ENCODE peak calls at places on chromosomes 7 and 10, in four cellular contexts. T, Q, Y and Z are unnamed samples.

GRCh38 chr7:121166885-121167284 is 161.9 kb upstream of the WNT16 start:
- DNase-seq in Q (no peak), T (no peak), Y (no peak), Z (no peak)

GRCh38 chr10:70619271-70620019 is 16.9 kb upstream of the PRF1 start:
- DNase-seq in Q (no peak), T (peak), Y (peak), Z (no peak)

GRCh38 chr7:6648815-6649104 is 11.6 kb downstream of the ZNF316 start:
- DNase-seq in Y (no peak), T (no peak), Q (peak), Z (no peak)

GRCh38 chr7:129553861-129554530 is 51.7 kb downstream of the SMKR1 start:
- DNase-seq in Y (no peak), T (peak), Q (no peak), Z (no peak)

GRCh38 chr10:72660220-72660619 is 31.7 kb upstream of the MCU start:
- DNase-seq in T (no peak), Q (no peak), Y (no peak), Z (no peak)

GRCh38 chr7:96004598-96004997 is 232.2 kb downstream of the DYNC1I1 start:
- DNase-seq in Y (no peak), T (no peak), Q (no peak), Z (no peak)

GRCh38 chr7:135914346-135914745 is 62.8 kb downstream of the MTPN start:
- DNase-seq in Y (peak), Q (no peak), T (no peak), Z (no peak)

GRCh38 chr7:131106681-131107342 is 220.9 kb upstream of the MKLN1 start:
- DNase-seq in T (peak), Y (no peak), Q (peak), Z (peak)

GRCh38 chr7:20220824-20221547 is 3.8 kb upstream of the MACC1 start:
- DNase-seq in Q (no peak), Y (peak), T (peak), Z (no peak)

GRCh38 chr10:92573091-92573797 is 649 bp downstream of the IDE start:
- DNase-seq in Y (peak), T (peak), Q (peak), Z (no peak)

GRCh38 chr10:130904676-130905075 is 406.8 kb downstream of the TCERG1L start:
- DNase-seq in Q (no peak), Y (no peak), T (no peak), Z (no peak)

GRCh38 chr10:43284341-43284910 is 17.6 kb upstream of the RASGEF1A start:
- DNase-seq in T (peak), Q (no peak), Y (peak), Z (no peak)

GRCh38 chr10:95601116-95601719 is 40.0 kb upstream of the SORBS1 start:
- DNase-seq in Q (no peak), T (peak), Y (peak), Z (peak)

GRCh38 chr10:13117842-13118783 is 18.1 kb downstream of the OPTN start:
- DNase-seq in Y (no peak), T (peak), Q (no peak), Z (no peak)

GRCh38 chr7:29189743-29190201 is 4.8 kb upstream of the CHN2 start:
- DNase-seq in Y (peak), T (peak), Q (peak), Z (peak)
- H3K4me3 ChIP-seq in Y (no peak), T (no peak), Q (no peak), Z (no peak)

GRCh38 chr7:39415091-39415820 is 150.9 kb upstream of the YAE1 start:
- DNase-seq in T (no peak), Y (no peak), Q (no peak), Z (no peak)

GRCh38 chr7:39417642-39418041 is 148.6 kb upstream of the YAE1 start:
- DNase-seq in T (no peak), Q (no peak), Y (no peak), Z (no peak)

GRCh38 chr7:39416866-39417265 is 149.3 kb upstream of the YAE1 start:
- DNase-seq in Q (no peak), Y (no peak), T (no peak), Z (no peak)

GRCh38 chr7:39413866-39414668 is 152.1 kb upstream of the YAE1 start:
- DNase-seq in Q (peak), Y (peak), T (peak), Z (peak)

GRCh38 chr7:39414669-39415035 is 151.6 kb upstream of the YAE1 start:
- DNase-seq in Q (no peak), T (no peak), Y (no peak), Z (no peak)
- H3K4me3 ChIP-seq in Q (peak), T (peak), Y (peak), Z (peak)

GRCh38 chr7:123748171-123748733 is 551 bp downstream of the WASL start:
- DNase-seq in Y (peak), Q (peak), T (peak), Z (peak)

GRCh38 chr7:123750389-123751230 is 1.8 kb upstream of the WASL start:
- DNase-seq in Q (no peak), Y (no peak), T (no peak), Z (no peak)

GRCh38 chr7:123749537-123749857 is 694 bp upstream of the WASL start:
- DNase-seq in T (no peak), Y (peak), Q (no peak), Z (peak)

GRCh38 chr7:123747620-123748141 is 1.1 kb downstream of the WASL start:
- DNase-seq in T (peak), Y (peak), Q (peak), Z (peak)

DNA sequence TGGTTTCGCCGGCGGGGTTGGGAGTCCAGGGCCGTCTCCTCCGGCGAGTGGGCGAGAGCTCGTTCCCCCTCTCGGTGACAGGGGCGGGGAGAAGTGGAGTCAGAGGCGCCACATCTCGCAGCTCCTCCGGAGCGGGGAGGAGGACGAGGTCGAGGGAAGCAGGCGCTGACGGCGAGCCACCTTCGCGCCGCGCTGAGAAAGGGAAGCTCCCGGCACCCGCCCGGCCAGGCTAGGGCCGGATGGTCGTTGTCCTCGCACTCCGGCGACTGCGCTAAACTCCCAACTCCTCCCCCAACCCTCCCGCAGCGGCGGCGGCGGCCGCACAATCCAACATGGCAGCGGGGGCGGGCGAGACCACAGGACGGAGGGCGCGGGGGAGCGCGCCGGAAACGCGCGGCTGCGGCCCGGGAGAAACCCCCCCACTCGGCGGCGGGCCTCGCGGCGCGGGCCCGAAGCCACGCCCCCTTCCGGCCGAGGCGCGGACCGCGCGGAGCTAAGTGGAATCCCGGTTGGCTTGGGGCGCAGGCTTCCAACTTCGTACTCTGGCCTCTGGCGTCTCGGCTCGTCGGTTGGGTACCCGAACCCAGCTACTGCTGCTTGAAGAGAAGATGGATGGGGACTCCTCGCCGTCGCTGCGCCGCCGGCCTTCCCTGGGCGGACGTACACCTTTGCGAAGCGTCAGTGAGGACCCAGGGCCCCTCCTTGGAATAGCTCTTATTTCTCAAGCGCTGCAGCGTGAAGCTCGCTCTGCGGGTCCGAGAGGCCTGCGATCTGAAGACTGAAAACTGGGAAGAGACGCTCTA is at the start of gene WASL:
- DNase-seq in Q (peak), T (peak), Y (peak), Z (peak)
- H3K4me3 ChIP-seq in Q (peak), T (peak), Y (peak), Z (peak)

DNA sequence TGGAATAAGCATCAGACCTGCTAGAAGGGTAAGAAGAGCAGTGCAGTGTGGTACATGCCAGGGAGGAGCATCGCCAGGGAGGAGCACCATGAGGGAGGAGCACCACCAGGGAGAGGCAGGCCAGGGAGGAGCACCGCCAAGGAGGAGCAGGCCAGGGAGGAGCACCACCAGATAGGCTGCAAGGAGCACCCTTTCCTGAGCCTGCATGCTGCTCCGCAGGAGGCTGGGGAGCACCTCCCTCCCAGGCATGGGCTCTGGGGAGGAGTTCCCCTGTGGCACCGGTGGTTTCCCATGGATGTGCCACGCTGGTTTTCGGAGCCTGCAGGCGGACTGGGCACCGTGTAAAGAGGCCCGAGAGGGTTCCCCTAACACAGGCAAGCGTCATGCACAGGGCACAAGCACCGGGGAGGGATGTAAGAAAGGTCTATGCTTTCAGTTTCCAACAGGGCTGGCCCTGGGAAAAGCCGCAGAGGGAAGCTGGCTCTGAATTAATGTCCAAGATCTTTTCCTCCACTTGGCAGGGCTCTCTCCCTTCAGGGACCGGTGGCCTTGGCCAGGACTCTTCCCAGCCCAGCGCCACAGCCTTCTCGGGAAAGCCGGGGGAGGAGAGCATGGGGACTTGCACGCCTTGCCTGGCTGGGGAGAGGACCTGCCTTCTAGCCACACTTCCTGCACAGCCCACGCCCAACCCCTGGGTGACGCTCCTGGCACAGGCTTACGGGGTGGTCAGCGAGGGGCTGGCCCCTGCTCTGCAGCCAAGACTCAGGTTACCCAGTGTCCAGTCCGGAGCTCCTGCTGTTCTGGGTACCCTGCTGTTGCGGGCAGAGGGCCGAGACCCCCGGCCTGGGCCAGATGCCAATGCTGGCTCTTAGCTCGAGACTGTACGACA is 11.5 kb upstream of the GPER1 start:
- DNase-seq in Y (peak), T (no peak), Q (no peak), Z (peak)
- H3K4me3 ChIP-seq in Y (no peak), T (no peak), Q (peak), Z (peak)

DNA sequence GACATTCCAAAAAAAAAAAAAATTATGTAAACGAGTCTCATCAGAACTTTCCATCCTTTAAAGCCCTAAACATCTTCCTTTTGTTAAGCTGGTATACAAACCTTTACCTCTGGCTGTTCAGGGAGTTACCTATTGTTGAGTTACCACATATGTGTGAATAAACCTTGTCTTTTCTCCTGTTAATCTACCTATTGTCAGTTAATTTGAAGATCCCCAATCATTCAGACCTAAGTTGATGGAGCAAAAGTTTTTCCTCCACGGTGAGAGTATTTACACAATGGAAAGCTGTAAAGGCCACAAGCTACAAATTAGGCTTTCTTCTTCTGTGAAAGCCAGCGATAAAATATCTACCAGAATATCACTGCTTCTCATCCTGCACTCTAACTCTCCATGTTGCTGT is 80.3 kb downstream of the SKAP2 start:
- DNase-seq in Q (no peak), T (no peak), Y (no peak), Z (no peak)
- H3K4me3 ChIP-seq in Q (no peak), T (no peak), Y (no peak), Z (no peak)

DNA sequence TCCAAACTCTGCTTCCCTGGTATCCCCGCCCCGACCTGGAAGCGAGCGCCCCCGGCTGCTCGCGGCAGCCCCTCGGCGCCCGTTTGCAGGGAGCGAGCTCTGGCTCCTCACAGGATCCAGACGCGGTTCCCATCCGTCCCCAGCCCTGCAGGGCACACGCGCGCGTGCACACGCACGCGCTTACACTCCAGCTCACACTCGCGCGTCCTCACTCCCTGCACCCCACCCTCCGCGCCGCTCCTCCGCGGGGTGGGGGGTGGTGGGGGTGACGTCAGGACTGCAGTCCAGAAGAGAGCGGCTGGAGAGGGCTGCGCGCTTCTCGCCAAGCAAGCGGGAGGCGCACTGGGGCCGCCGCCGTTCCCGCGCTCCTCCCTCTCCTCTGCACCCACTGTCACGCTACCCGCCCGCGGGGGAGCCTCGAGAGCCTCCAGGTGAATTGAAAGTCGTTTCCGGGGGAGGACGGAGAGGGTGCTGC is 255.6 kb downstream of the OTUD1 start:
- DNase-seq in T (no peak), Y (peak), Q (no peak), Z (no peak)
- H3K4me3 ChIP-seq in T (no peak), Y (no peak), Q (peak), Z (no peak)